ENCODE peak calls at places on chromosomes 5 and 9, in nine cellular contexts. P, J, E, T, Z, K, S, R and D are unnamed samples.

GRCh38 chr5:165502893-165503696 is 1997.7 kb downstream of the MAT2B start:
- DNase-seq in P (no peak), J (no peak), E (no peak), T (peak), Z (no peak), K (no peak), S (no peak), R (no peak), D (no peak)

GRCh38 chr5:33563530-33563929 is 122.8 kb downstream of the TARS1 start:
- DNase-seq in P (no peak), J (no peak), E (no peak), T (no peak), Z (no peak), K (no peak), S (no peak), R (no peak), D (no peak)

GRCh38 chr5:1181451-1182359 is 19.7 kb upstream of the SLC6A19 start:
- DNase-seq in P (no peak), J (no peak), E (no peak), T (no peak), Z (no peak), K (no peak), S (no peak), R (no peak), D (no peak)

GRCh38 chr5:92371889-92372235 is 988.7 kb upstream of the ARRDC3 start:
- DNase-seq in P (no peak), J (no peak), E (no peak), T (no peak), Z (no peak), K (no peak), S (peak), R (no peak), D (peak)

GRCh38 chr5:96595300-96596090 is 66.7 kb upstream of the CAST start:
- DNase-seq in P (no peak), J (peak), E (peak), T (peak), Z (peak), K (no peak), S (no peak), R (no peak), D (peak)

GRCh38 chr5:1324719-1325190 is 20.1 kb downstream of the CLPTM1L start:
- DNase-seq in P (no peak), J (no peak), E (peak), T (no peak), Z (no peak), K (no peak), S (no peak), R (no peak), D (no peak)

GRCh38 chr5:35374584-35374983 is 144.3 kb upstream of the PRLR start:
- DNase-seq in P (no peak), J (no peak), E (no peak), T (no peak), Z (no peak), K (no peak), S (no peak), R (no peak), D (no peak)

GRCh38 chr5:69528015-69528414 is 32.0 kb upstream of the GTF2H2C start:
- DNase-seq in P (no peak), J (no peak), E (no peak), T (no peak), Z (no peak), K (no peak), S (no peak), R (no peak), D (no peak)

GRCh38 chr5:154900071-154900470 is 37.9 kb downstream of the GEMIN5 start:
- DNase-seq in P (no peak), J (no peak), E (no peak), T (no peak), Z (peak), K (no peak), S (no peak), R (no peak), D (no peak)

GRCh38 chr5:66849803-66850202 is 253.6 kb downstream of the MAST4 start:
- DNase-seq in P (no peak), J (no peak), E (no peak), T (peak), Z (peak), K (no peak), S (peak), R (no peak), D (peak)

GRCh38 chr9:98801969-98802371 is 5.5 kb upstream of the GALNT12 start:
- DNase-seq in P (no peak), J (no peak), E (no peak), T (no peak), Z (no peak), K (no peak), S (no peak), R (no peak), D (no peak)

GRCh38 chr5:5126444-5126843 is 13.7 kb upstream of the ADAMTS16 start:
- DNase-seq in P (no peak), J (no peak), E (no peak), T (no peak), Z (peak), K (no peak), S (no peak), R (no peak), D (no peak)